ENCODE peak calls at places on chromosomes 4 and X, in five cellular contexts. One of them, this sample, is unnamed.

GRCh38 chr4:52658671-52659015 is 458 bp downstream of the USP46 start:
- DNase-seq in K562: peak; percentile 60
- DNase-seq in endothelial cell of umbilical vein: peak; percentile 14
- DNase-seq in NB4: peak; percentile 64
- DNase-seq in HepG2: no peak
- DNase-seq in this sample: peak; percentile 3

GRCh38 chr4:53703267-53703655 is 112.0 kb upstream of the LNX1 start:
- DNase-seq in K562: no peak
- DNase-seq in endothelial cell of umbilical vein: no peak
- DNase-seq in NB4: no peak
- DNase-seq in HepG2: no peak
- DNase-seq in this sample: no peak

GRCh38 chrX:139931646-139932076 is 1.2 kb downstream of the ATP11C start:
- DNase-seq in K562: peak; percentile 15
- DNase-seq in endothelial cell of umbilical vein: no peak
- DNase-seq in NB4: no peak
- DNase-seq in HepG2: no peak
- DNase-seq in this sample: no peak

GRCh38 chr4:152494020-152494419 is 41.9 kb downstream of the FBXW7 start:
- DNase-seq in K562: no peak
- DNase-seq in endothelial cell of umbilical vein: no peak
- DNase-seq in NB4: no peak
- DNase-seq in HepG2: no peak
- DNase-seq in this sample: no peak

GRCh38 chrX:53085661-53086229 is 3.6 kb downstream of the TSPYL2 start:
- DNase-seq in K562: no peak
- DNase-seq in endothelial cell of umbilical vein: no peak
- DNase-seq in NB4: no peak
- DNase-seq in HepG2: no peak
- DNase-seq in this sample: no peak

GRCh38 chrX:150635952-150636351 is 57.2 kb upstream of the MTMR1 start:
- DNase-seq in K562: no peak
- DNase-seq in endothelial cell of umbilical vein: peak; percentile 24
- DNase-seq in NB4: no peak
- DNase-seq in HepG2: no peak
- DNase-seq in this sample: peak; percentile 34

GRCh38 chrX:63186137-63186536 is 165.0 kb downstream of the SPIN4 start:
- DNase-seq in K562: no peak
- DNase-seq in endothelial cell of umbilical vein: no peak
- DNase-seq in NB4: no peak
- DNase-seq in HepG2: no peak
- DNase-seq in this sample: no peak

GRCh38 chr4:121252224-121252806 is 88.2 kb upstream of the TNIP3 start:
- DNase-seq in K562: peak; percentile 68
- DNase-seq in endothelial cell of umbilical vein: peak; percentile 65
- DNase-seq in NB4: peak; percentile 72
- DNase-seq in HepG2: peak; percentile 51
- DNase-seq in this sample: peak; percentile 60

GRCh38 chr4:125750399-125750798 is 435.6 kb downstream of the FAT4 start:
- DNase-seq in K562: no peak
- DNase-seq in endothelial cell of umbilical vein: no peak
- DNase-seq in NB4: no peak
- DNase-seq in HepG2: no peak
- DNase-seq in this sample: no peak

GRCh38 chr4:109390369-109390768 is 43.2 kb upstream of the SEC24B start:
- DNase-seq in K562: no peak
- DNase-seq in endothelial cell of umbilical vein: no peak
- DNase-seq in NB4: no peak
- DNase-seq in HepG2: no peak
- DNase-seq in this sample: no peak

GRCh38 chr4:152363086-152363485 is 172.8 kb downstream of the FBXW7 start:
- DNase-seq in K562: no peak
- DNase-seq in endothelial cell of umbilical vein: no peak
- DNase-seq in NB4: no peak
- DNase-seq in HepG2: no peak
- DNase-seq in this sample: no peak

GRCh38 chrX:111837226-111837625 is 38.8 kb upstream of the TRPC5OS start:
- DNase-seq in K562: no peak
- DNase-seq in endothelial cell of umbilical vein: no peak
- DNase-seq in NB4: no peak
- DNase-seq in HepG2: no peak
- DNase-seq in this sample: no peak

GRCh38 chrX:46185923-46186810 is 359.1 kb downstream of the ZNF674 start:
- DNase-seq in K562: no peak
- DNase-seq in endothelial cell of umbilical vein: no peak
- DNase-seq in NB4: no peak
- DNase-seq in HepG2: peak; percentile 52
- DNase-seq in this sample: no peak

GRCh38 chr4:110075891-110076290 is 122.5 kb downstream of the ELOVL6 start:
- DNase-seq in K562: no peak
- DNase-seq in endothelial cell of umbilical vein: no peak
- DNase-seq in NB4: no peak
- DNase-seq in HepG2: no peak
- DNase-seq in this sample: no peak

GRCh38 chr4:37666625-37667071 is 19.5 kb downstream of the RELL1 start:
- DNase-seq in K562: no peak
- DNase-seq in endothelial cell of umbilical vein: peak; percentile 96
- DNase-seq in NB4: peak; percentile 19
- DNase-seq in HepG2: peak; percentile 61
- DNase-seq in this sample: peak; percentile 55

GRCh38 chrX:103098488-103098887 is 5.5 kb upstream of the NXF3 start:
- DNase-seq in K562: peak; percentile 40
- DNase-seq in endothelial cell of umbilical vein: no peak
- DNase-seq in NB4: no peak
- DNase-seq in HepG2: no peak
- DNase-seq in this sample: no peak

GRCh38 chrX:40671126-40671525 is 23.8 kb upstream of the CXorf38 start:
- DNase-seq in K562: no peak
- DNase-seq in endothelial cell of umbilical vein: no peak
- DNase-seq in NB4: no peak
- DNase-seq in HepG2: no peak
- DNase-seq in this sample: no peak

GRCh38 chr4:6360385-6360784 is 90.7 kb downstream of the WFS1 start:
- DNase-seq in K562: no peak
- DNase-seq in endothelial cell of umbilical vein: no peak
- DNase-seq in NB4: no peak
- DNase-seq in HepG2: no peak
- DNase-seq in this sample: no peak

GRCh38 chr4:89303989-89304388 is 3.6 kb downstream of the GPRIN3 start:
- DNase-seq in K562: no peak
- DNase-seq in endothelial cell of umbilical vein: no peak
- DNase-seq in NB4: no peak
- DNase-seq in HepG2: no peak
- DNase-seq in this sample: no peak

GRCh38 chrX:45232139-45232538 is 31.5 kb upstream of the DIPK2B start:
- DNase-seq in K562: no peak
- DNase-seq in endothelial cell of umbilical vein: no peak
- DNase-seq in NB4: peak; percentile 6
- DNase-seq in HepG2: no peak
- DNase-seq in this sample: no peak

GRCh38 chrX:132837126-132837525 is 121.3 kb downstream of the HS6ST2 start:
- DNase-seq in K562: no peak
- DNase-seq in endothelial cell of umbilical vein: peak; percentile 92
- DNase-seq in NB4: no peak
- DNase-seq in HepG2: no peak
- DNase-seq in this sample: no peak

GRCh38 chr4:98566491-98567008 is 91.9 kb downstream of the TSPAN5 start:
- DNase-seq in K562: no peak
- DNase-seq in endothelial cell of umbilical vein: no peak
- DNase-seq in NB4: peak; percentile 2
- DNase-seq in HepG2: no peak
- DNase-seq in this sample: no peak

GRCh38 chrX:154594491-154594890 is 9.6 kb downstream of the CTAG1A start:
- DNase-seq in K562: no peak
- DNase-seq in endothelial cell of umbilical vein: no peak
- DNase-seq in NB4: no peak
- DNase-seq in HepG2: no peak
- DNase-seq in this sample: no peak

GRCh38 chr4:55758570-55758969 is 61.0 kb upstream of the EXOC1L start:
- DNase-seq in K562: no peak
- DNase-seq in endothelial cell of umbilical vein: no peak
- DNase-seq in NB4: no peak
- DNase-seq in HepG2: no peak
- DNase-seq in this sample: no peak
- TF ChIP-seq MYC in K562: no peak
- TF ChIP-seq MYC in endothelial cell of umbilical vein: no peak
- TF ChIP-seq MYC in NB4: no peak
- TF ChIP-seq MYC in HepG2: no peak
- TF ChIP-seq MYC in this sample: no peak

DNA sequence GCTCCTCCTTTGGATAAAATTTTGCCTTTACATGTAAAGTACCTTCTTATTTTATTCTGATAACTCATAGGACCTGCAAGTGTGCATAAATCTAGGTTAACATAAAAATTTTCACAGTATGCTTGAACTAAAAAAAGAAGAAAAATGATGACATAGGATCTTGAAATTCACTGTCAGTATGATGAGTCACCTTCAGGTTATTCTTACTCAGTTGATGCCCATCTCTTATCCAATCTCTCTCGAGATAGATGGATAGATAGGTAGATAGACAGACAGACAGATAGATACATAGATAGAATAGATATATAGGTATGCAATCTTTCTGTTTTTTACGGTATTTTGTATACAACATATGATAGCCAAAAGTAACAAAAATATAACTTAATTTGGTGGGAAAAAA is 485.5 kb downstream of the NAF1 start:
- DNase-seq in K562: no peak
- DNase-seq in endothelial cell of umbilical vein: no peak
- DNase-seq in NB4: no peak
- DNase-seq in HepG2: no peak
- DNase-seq in this sample: no peak
- TF ChIP-seq MYC in K562: no peak
- TF ChIP-seq MYC in endothelial cell of umbilical vein: no peak
- TF ChIP-seq MYC in NB4: no peak
- TF ChIP-seq MYC in HepG2: no peak
- TF ChIP-seq MYC in this sample: no peak

GRCh38 chr4:40998680-40999358 is 215.5 kb downstream of the APBB2 start:
- DNase-seq in K562: no peak
- DNase-seq in endothelial cell of umbilical vein: peak; percentile 66
- DNase-seq in NB4: peak; percentile 90
- DNase-seq in HepG2: no peak
- DNase-seq in this sample: peak; percentile 82
- TF ChIP-seq MYC in K562: no peak
- TF ChIP-seq MYC in endothelial cell of umbilical vein: no peak
- TF ChIP-seq MYC in NB4: no peak
- TF ChIP-seq MYC in HepG2: no peak
- TF ChIP-seq MYC in this sample: no peak

GRCh38 chr4:184511156-184511555 is 36.8 kb upstream of the IRF2 start:
- DNase-seq in K562: no peak
- DNase-seq in endothelial cell of umbilical vein: no peak
- DNase-seq in NB4: no peak
- DNase-seq in HepG2: no peak
- DNase-seq in this sample: no peak

GRCh38 chr4:184515606-184516005 is 41.3 kb upstream of the IRF2 start:
- DNase-seq in K562: no peak
- DNase-seq in endothelial cell of umbilical vein: no peak
- DNase-seq in NB4: no peak
- DNase-seq in HepG2: no peak
- DNase-seq in this sample: no peak

GRCh38 chr4:184510431-184510830 is 36.1 kb upstream of the IRF2 start:
- DNase-seq in K562: no peak
- DNase-seq in endothelial cell of umbilical vein: peak; percentile 8
- DNase-seq in NB4: peak; percentile 79
- DNase-seq in HepG2: no peak
- DNase-seq in this sample: no peak

GRCh38 chr4:184513802-184514120 is 39.4 kb upstream of the IRF2 start:
- DNase-seq in K562: no peak
- DNase-seq in endothelial cell of umbilical vein: no peak
- DNase-seq in NB4: no peak
- DNase-seq in HepG2: no peak
- DNase-seq in this sample: no peak

DNA sequence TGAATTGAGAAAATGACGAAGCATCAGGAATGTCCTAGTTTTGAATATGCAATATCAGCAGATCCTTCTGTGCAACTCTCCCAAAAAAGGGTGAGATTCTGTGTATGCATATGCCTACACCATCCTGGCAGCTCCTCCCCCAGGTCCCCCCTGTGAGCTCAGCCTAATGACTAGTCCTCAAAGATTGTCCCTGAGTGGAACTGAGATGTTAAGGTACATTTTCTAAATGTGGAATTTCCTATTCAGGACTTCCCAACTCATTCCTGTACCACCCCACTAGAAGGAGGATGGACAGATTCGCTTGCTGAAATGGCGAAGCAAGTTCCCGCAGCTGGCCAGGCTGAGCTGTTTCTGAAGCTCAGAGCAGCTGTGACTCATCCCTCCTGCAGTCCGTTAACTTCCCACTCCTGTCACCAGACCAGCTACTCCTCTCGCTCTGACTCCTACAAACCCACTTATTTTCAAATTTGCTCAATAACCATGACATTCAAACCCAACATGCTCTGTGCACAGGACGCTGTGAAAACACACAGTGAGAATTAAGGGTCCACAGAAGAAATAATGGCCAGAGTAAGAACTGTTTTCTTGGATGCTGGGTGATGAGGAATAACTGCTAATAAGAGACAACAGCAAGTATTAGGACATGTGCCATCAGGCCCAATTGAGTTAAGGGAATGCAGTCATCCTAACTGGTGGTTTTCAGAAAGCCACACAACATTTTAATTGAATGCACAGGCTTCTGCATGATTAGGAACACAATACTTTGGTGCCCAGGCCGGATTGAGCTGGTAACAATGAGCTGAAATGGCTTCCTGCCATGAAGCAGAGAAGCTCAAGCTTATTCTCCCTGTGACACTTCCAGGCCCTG is 40.0 kb upstream of the IRF2 start:
- DNase-seq in K562: peak; percentile 24
- DNase-seq in endothelial cell of umbilical vein: peak; percentile 48
- DNase-seq in NB4: peak; percentile 90
- DNase-seq in HepG2: no peak
- DNase-seq in this sample: peak; percentile 25
- TF ChIP-seq MYC in K562: no peak
- TF ChIP-seq MYC in endothelial cell of umbilical vein: no peak
- TF ChIP-seq MYC in NB4: no peak
- TF ChIP-seq MYC in HepG2: no peak
- TF ChIP-seq MYC in this sample: no peak

GRCh38 chr4:10655968-10656367 is 28.6 kb downstream of the CLNK start:
- DNase-seq in K562: no peak
- DNase-seq in endothelial cell of umbilical vein: peak; percentile 92
- DNase-seq in NB4: no peak
- DNase-seq in HepG2: no peak
- DNase-seq in this sample: no peak
- TF ChIP-seq MYC in K562: no peak
- TF ChIP-seq MYC in endothelial cell of umbilical vein: no peak
- TF ChIP-seq MYC in NB4: no peak
- TF ChIP-seq MYC in HepG2: no peak
- TF ChIP-seq MYC in this sample: no peak

GRCh38 chrX:32966956-32967355 is 244.4 kb downstream of the DMD start:
- DNase-seq in K562: no peak
- DNase-seq in endothelial cell of umbilical vein: no peak
- DNase-seq in NB4: no peak
- DNase-seq in HepG2: no peak
- DNase-seq in this sample: no peak
- TF ChIP-seq MYC in K562: no peak
- TF ChIP-seq MYC in endothelial cell of umbilical vein: no peak
- TF ChIP-seq MYC in NB4: no peak
- TF ChIP-seq MYC in HepG2: no peak
- TF ChIP-seq MYC in this sample: no peak